ENCODE peak calls at places on chromosomes 11 and 22, in four cellular contexts. One of them, this sample, is unnamed. For H3K9me1, the result is how much of the 10 kb centered on the place peaks cover.

GRCh38 chr11:92324890-92325289 is 100.3 kb downstream of the FAT3 start:
- DNase-seq in endothelial cell of umbilical vein: no peak
- DNase-seq in K562: no peak
- DNase-seq in IMR-90: no peak
- DNase-seq in this sample: no peak

GRCh38 chr11:66293777-66294625 is 2.3 kb downstream of the TMEM151A start:
- DNase-seq in IMR-90: no peak
- DNase-seq in endothelial cell of umbilical vein: no peak
- DNase-seq in K562: no peak
- DNase-seq in this sample: no peak

GRCh38 chr11:114321621-114322257 is 25.5 kb downstream of the NNMT start:
- DNase-seq in K562: no peak
- DNase-seq in IMR-90: peak
- DNase-seq in endothelial cell of umbilical vein: no peak
- DNase-seq in this sample: no peak

GRCh38 chr11:79708319-79708928 is 267.6 kb upstream of the TENM4 start:
- DNase-seq in IMR-90: peak
- DNase-seq in endothelial cell of umbilical vein: no peak
- DNase-seq in K562: no peak
- DNase-seq in this sample: no peak

GRCh38 chr11:87432006-87432405 is 394.3 kb downstream of the TMEM135 start:
- DNase-seq in IMR-90: peak
- DNase-seq in K562: no peak
- DNase-seq in endothelial cell of umbilical vein: no peak
- DNase-seq in this sample: no peak

GRCh38 chr11:119875841-119876600 is 147.0 kb upstream of the NECTIN1 start:
- DNase-seq in endothelial cell of umbilical vein: no peak
- DNase-seq in K562: no peak
- DNase-seq in IMR-90: no peak
- DNase-seq in this sample: no peak

GRCh38 chr11:10155793-10156490 is 138.1 kb downstream of the SBF2 start:
- DNase-seq in endothelial cell of umbilical vein: no peak
- DNase-seq in K562: no peak
- DNase-seq in IMR-90: no peak
- DNase-seq in this sample: no peak

GRCh38 chr11:73139476-73140198 is 2.5 kb downstream of the FCHSD2 start:
- DNase-seq in K562: no peak
- DNase-seq in endothelial cell of umbilical vein: peak
- DNase-seq in IMR-90: peak
- DNase-seq in this sample: no peak

GRCh38 chr11:47248304-47248663 is 330 bp downstream of the ACP2 start:
- DNase-seq in IMR-90: peak
- DNase-seq in K562: no peak
- DNase-seq in endothelial cell of umbilical vein: no peak
- DNase-seq in this sample: no peak

GRCh38 chr22:46463435-46464227 is 73.8 kb downstream of the CELSR1 start:
- DNase-seq in endothelial cell of umbilical vein: no peak
- DNase-seq in K562: no peak
- DNase-seq in IMR-90: no peak
- DNase-seq in this sample: no peak

GRCh38 chr11:80638296-80638695 is 1197.5 kb upstream of the TENM4 start:
- DNase-seq in K562: no peak
- DNase-seq in IMR-90: no peak
- DNase-seq in endothelial cell of umbilical vein: no peak
- DNase-seq in this sample: peak

GRCh38 chr11:1153951-1154487 is 3.7 kb upstream of the MUC5AC start:
- DNase-seq in IMR-90: peak
- DNase-seq in endothelial cell of umbilical vein: peak
- DNase-seq in K562: peak
- DNase-seq in this sample: no peak

GRCh38 chr11:9574556-9574805 is 1.0 kb downstream of the WEE1 start:
- DNase-seq in endothelial cell of umbilical vein: peak
- DNase-seq in IMR-90: no peak
- DNase-seq in K562: no peak
- DNase-seq in this sample: no peak

GRCh38 chr11:2466869-2467694 is 22.3 kb downstream of the KCNQ1 start:
- DNase-seq in IMR-90: no peak
- DNase-seq in K562: peak
- DNase-seq in endothelial cell of umbilical vein: no peak
- DNase-seq in this sample: no peak

GRCh38 chr11:85863855-85864254 is 8.7 kb downstream of the CCDC83 start:
- DNase-seq in K562: no peak
- DNase-seq in endothelial cell of umbilical vein: no peak
- DNase-seq in IMR-90: no peak
- DNase-seq in this sample: no peak

GRCh38 chr22:37844904-37845334 is 785 bp upstream of the ANKRD54 start:
- DNase-seq in IMR-90: no peak
- DNase-seq in K562: no peak
- DNase-seq in endothelial cell of umbilical vein: no peak
- DNase-seq in this sample: no peak

GRCh38 chr22:37848587-37849088 is 581 bp upstream of the EIF3L start:
- DNase-seq in endothelial cell of umbilical vein: peak
- DNase-seq in IMR-90: peak
- DNase-seq in K562: no peak
- DNase-seq in this sample: no peak

GRCh38 chr22:37846433-37846832 is 2.3 kb upstream of the ANKRD54 start:
- DNase-seq in IMR-90: no peak
- DNase-seq in K562: no peak
- DNase-seq in endothelial cell of umbilical vein: no peak
- DNase-seq in this sample: no peak

GRCh38 chr22:37842015-37842793 is 1.9 kb downstream of the ANKRD54 start:
- DNase-seq in endothelial cell of umbilical vein: no peak
- DNase-seq in K562: no peak
- DNase-seq in IMR-90: no peak
- DNase-seq in this sample: no peak

DNA sequence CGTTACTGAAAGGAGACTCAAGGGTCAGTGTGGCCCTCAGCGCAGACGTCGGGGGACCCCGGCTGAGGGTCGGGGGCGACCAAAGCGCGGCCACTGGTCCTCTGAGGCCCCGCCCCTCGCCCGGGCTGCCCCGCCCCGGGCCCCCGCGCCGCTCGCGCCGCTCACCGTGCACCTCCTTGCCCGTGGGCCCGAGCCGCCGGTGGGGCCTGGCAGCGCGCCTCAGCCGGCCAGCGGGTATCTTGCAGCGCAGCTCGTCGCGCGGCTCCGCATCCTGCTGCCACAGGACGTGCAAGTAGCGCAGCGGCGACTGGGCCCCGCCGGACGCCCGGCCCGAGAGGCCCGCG is 416 bp downstream of the ANKRD54 start:
- DNase-seq in K562: peak
- DNase-seq in endothelial cell of umbilical vein: no peak
- DNase-seq in IMR-90: peak
- DNase-seq in this sample: no peak
- H2AFZ ChIP-seq in K562: peak
- H2AFZ ChIP-seq in endothelial cell of umbilical vein: peak
- H2AFZ ChIP-seq in IMR-90: peak
- H2AFZ ChIP-seq in this sample: peak

GRCh38 chr11:7545611-7546010 is 31.8 kb downstream of the PPFIBP2 start:
- DNase-seq in IMR-90: no peak
- DNase-seq in endothelial cell of umbilical vein: no peak
- DNase-seq in K562: no peak
- DNase-seq in this sample: no peak

GRCh38 chr11:7547091-7547490 is 33.3 kb downstream of the PPFIBP2 start:
- DNase-seq in K562: no peak
- DNase-seq in endothelial cell of umbilical vein: no peak
- DNase-seq in IMR-90: no peak
- DNase-seq in this sample: no peak

GRCh38 chr11:7544021-7544420 is 30.2 kb downstream of the PPFIBP2 start:
- DNase-seq in endothelial cell of umbilical vein: no peak
- DNase-seq in K562: no peak
- DNase-seq in IMR-90: no peak
- DNase-seq in this sample: no peak

GRCh38 chr11:7547687-7548086 is 33.9 kb downstream of the PPFIBP2 start:
- DNase-seq in IMR-90: no peak
- DNase-seq in endothelial cell of umbilical vein: no peak
- DNase-seq in K562: no peak
- DNase-seq in this sample: no peak

GRCh38 chr11:7546324-7546791 is 32.6 kb downstream of the PPFIBP2 start:
- DNase-seq in IMR-90: peak
- DNase-seq in K562: no peak
- DNase-seq in endothelial cell of umbilical vein: no peak
- DNase-seq in this sample: peak
- TF ChIP-seq CTCF in IMR-90: no peak
- TF ChIP-seq CTCF in K562: no peak
- TF ChIP-seq CTCF in endothelial cell of umbilical vein: no peak
- TF ChIP-seq CTCF in this sample: no peak

DNA sequence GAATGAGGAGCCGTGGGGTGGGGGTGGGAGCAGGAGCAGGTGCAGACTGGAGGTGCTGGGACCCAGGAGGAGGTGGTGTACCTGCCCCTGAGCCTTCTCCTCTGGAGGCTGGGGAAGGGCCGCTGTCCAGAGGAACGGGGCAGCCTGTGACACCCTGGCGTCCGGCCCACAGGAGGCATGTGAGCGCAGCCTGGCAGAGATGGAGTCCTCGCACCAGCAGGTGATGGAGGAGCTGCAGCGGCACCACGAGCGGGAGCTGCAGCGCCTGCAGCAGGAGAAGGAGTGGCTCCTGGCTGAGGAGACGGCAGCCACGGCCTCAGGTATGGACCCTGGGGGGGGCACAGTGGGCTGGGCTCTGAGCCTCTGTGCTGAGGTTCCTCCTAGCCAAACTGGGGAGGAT is 42.2 kb upstream of the GCAT start:
- DNase-seq in K562: no peak
- DNase-seq in endothelial cell of umbilical vein: no peak
- DNase-seq in IMR-90: no peak
- DNase-seq in this sample: no peak
- H3K9me1 ChIP-seq in K562: under half
- H3K9me1 ChIP-seq in endothelial cell of umbilical vein: under half
- H3K9me1 ChIP-seq in IMR-90: under half
- H3K9me1 ChIP-seq in this sample: under half

GRCh38 chr22:25630446-25630845 is 66.0 kb downstream of the GRK3 start:
- DNase-seq in endothelial cell of umbilical vein: no peak
- DNase-seq in K562: no peak
- DNase-seq in IMR-90: no peak
- DNase-seq in this sample: no peak
- H2AFZ ChIP-seq in endothelial cell of umbilical vein: no peak
- H2AFZ ChIP-seq in K562: no peak
- H2AFZ ChIP-seq in IMR-90: no peak
- H2AFZ ChIP-seq in this sample: no peak

GRCh38 chr11:111360150-111361043 is 18.7 kb downstream of the POU2AF1 start:
- DNase-seq in IMR-90: no peak
- DNase-seq in K562: no peak
- DNase-seq in endothelial cell of umbilical vein: no peak
- DNase-seq in this sample: no peak

GRCh38 chr11:111357150-111358037 is 21.7 kb downstream of the POU2AF1 start:
- DNase-seq in K562: no peak
- DNase-seq in IMR-90: no peak
- DNase-seq in endothelial cell of umbilical vein: no peak
- DNase-seq in this sample: no peak

GRCh38 chr11:111356660-111357048 is 22.4 kb downstream of the POU2AF1 start:
- DNase-seq in endothelial cell of umbilical vein: no peak
- DNase-seq in K562: no peak
- DNase-seq in IMR-90: no peak
- DNase-seq in this sample: no peak

GRCh38 chr11:111359223-111360149 is 19.6 kb downstream of the POU2AF1 start:
- DNase-seq in K562: peak
- DNase-seq in IMR-90: no peak
- DNase-seq in endothelial cell of umbilical vein: no peak
- DNase-seq in this sample: no peak

DNA sequence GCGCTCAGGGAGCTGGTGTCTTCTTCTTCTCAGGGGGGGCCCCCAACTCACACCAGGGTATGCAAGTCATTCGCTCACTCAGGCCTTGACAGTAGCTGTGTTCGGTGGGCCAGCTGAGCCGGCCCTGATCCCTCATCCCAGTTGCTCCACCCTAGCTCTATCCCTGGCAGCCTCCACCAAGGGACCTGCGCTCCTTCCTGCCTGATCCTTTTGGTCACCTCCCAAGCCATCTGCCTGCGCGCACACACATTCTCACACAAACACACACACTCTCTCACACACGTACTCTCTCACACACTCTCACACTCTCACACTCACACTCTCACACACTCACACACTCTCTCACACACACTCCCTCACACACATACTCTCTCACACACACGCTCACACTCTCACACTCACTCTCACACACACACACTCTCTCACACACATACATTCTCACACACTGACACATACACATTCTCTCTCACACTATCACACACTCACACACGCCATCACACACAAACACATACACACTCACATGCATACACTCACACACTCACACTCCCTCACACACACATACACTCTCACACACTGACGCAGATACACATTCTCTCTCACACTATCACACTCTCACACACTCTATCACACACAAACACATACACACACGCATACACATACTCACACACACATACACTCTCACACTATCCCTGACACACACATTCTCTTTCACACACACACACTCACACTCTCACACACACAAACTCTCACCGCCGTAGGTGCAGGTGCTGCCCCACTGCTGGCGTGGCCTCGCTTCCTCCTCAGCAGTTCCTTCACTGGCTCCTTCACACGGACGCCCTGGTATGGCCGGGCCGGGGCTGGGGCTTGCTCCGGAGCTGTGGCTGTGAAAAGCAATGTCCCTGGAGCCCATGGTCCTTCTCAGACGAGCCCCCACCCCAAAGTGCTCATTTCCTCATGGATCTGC is 20.8 kb downstream of the POU2AF1 start:
- DNase-seq in IMR-90: no peak
- DNase-seq in K562: no peak
- DNase-seq in endothelial cell of umbilical vein: no peak
- DNase-seq in this sample: no peak
- TF ChIP-seq CTCF in IMR-90: no peak
- TF ChIP-seq CTCF in K562: no peak
- TF ChIP-seq CTCF in endothelial cell of umbilical vein: no peak
- TF ChIP-seq CTCF in this sample: no peak

GRCh38 chr22:49760280-49760629 is 67.4 kb downstream of the BRD1 start:
- DNase-seq in K562: no peak
- DNase-seq in IMR-90: no peak
- DNase-seq in endothelial cell of umbilical vein: no peak
- DNase-seq in this sample: peak

GRCh38 chr22:49763138-49763537 is 64.5 kb downstream of the BRD1 start:
- DNase-seq in IMR-90: no peak
- DNase-seq in K562: no peak
- DNase-seq in endothelial cell of umbilical vein: no peak
- DNase-seq in this sample: no peak

GRCh38 chr22:49763696-49764095 is 64.0 kb downstream of the BRD1 start:
- DNase-seq in endothelial cell of umbilical vein: no peak
- DNase-seq in IMR-90: no peak
- DNase-seq in K562: no peak
- DNase-seq in this sample: no peak

GRCh38 chr22:49761836-49762235 is 65.8 kb downstream of the BRD1 start:
- DNase-seq in K562: no peak
- DNase-seq in endothelial cell of umbilical vein: no peak
- DNase-seq in IMR-90: no peak
- DNase-seq in this sample: no peak

GRCh38 chr22:49760630-49761571 is 66.8 kb downstream of the BRD1 start:
- DNase-seq in K562: no peak
- DNase-seq in endothelial cell of umbilical vein: no peak
- DNase-seq in IMR-90: no peak
- DNase-seq in this sample: no peak
- H3K9me1 ChIP-seq in K562: under half
- H3K9me1 ChIP-seq in endothelial cell of umbilical vein: under half
- H3K9me1 ChIP-seq in IMR-90: under half
- H3K9me1 ChIP-seq in this sample: under half

This sample was measured in keratinocyte.